ENCODE peak calls at places on chromosomes 3 and 15, in eight cellular contexts. F is transverse colon, W is GM12878, H is K562, T is uterus, V is HepG2, S is stomach, G is tibial nerve. E is an unnamed sample. For H3K4me1, the result is how much of the 10 kb centered on the place peaks cover.

GRCh38 chr3:1513662-1514061 is 420.8 kb downstream of the CNTN6 start:
- DNase-seq in W (no peak), G (no peak), T (no peak), F (no peak), V (no peak), H (no peak), S (no peak), E (no peak)

GRCh38 chr3:173876476-173876875 is 478.9 kb downstream of the NLGN1 start:
- DNase-seq in W (no peak), G (no peak), V (no peak), H (no peak), T (no peak), S (no peak), F (no peak), E (no peak)

GRCh38 chr3:3172627-3173026 is 6.9 kb downstream of the CRBN start:
- DNase-seq in W (no peak), H (no peak), G (no peak), F (no peak), S (no peak), T (no peak), V (no peak), E (no peak)

GRCh38 chr3:43181202-43181910 is 75.5 kb upstream of the POMGNT2 start:
- DNase-seq in G (no peak), F (peak), H (no peak), V (no peak), S (no peak), W (peak), T (no peak), E (no peak)

GRCh38 chr15:79031201-79031600 is 59.4 kb downstream of the RASGRF1 start:
- DNase-seq in V (no peak), H (no peak), W (no peak), S (no peak), T (no peak), G (no peak), F (no peak), E (no peak)

GRCh38 chr3:24318668-24319287 is 175.9 kb downstream of the THRB start:
- DNase-seq in G (no peak), V (peak), S (no peak), T (no peak), F (no peak), H (no peak), W (no peak), E (no peak)

GRCh38 chr3:132432639-132433038 is 15.3 kb downstream of the DNAJC13 start:
- DNase-seq in G (no peak), S (no peak), F (no peak), H (peak), W (no peak), V (no peak), T (no peak), E (no peak)

GRCh38 chr3:95905182-95905581 is 909.2 kb upstream of the EPHA6 start:
- DNase-seq in T (no peak), V (no peak), S (no peak), H (no peak), G (no peak), W (no peak), F (no peak), E (no peak)

GRCh38 chr3:168517514-168518071 is 421.9 kb upstream of the GOLIM4 start:
- DNase-seq in G (no peak), W (peak), V (peak), F (no peak), H (no peak), T (no peak), S (peak), E (no peak)

GRCh38 chr3:20450611-20451010 is 264.6 kb upstream of the SGO1 start:
- DNase-seq in G (no peak), F (no peak), W (no peak), V (no peak), S (no peak), H (no peak), T (no peak), E (no peak)

GRCh38 chr3:107679911-107680310 is 157.1 kb downstream of the BBX start:
- DNase-seq in F (no peak), H (no peak), G (no peak), W (no peak), T (no peak), V (no peak), S (no peak), E (no peak)

GRCh38 chr3:190321789-190322603 is at the start of gene CLDN1:
- DNase-seq in T (peak), F (peak), H (peak), V (peak), G (peak), W (no peak), S (peak), E (peak)

GRCh38 chr3:43155464-43156121 is 49.7 kb upstream of the POMGNT2 start:
- DNase-seq in S (peak), T (peak), H (peak), W (no peak), G (peak), V (peak), F (peak), E (peak)

GRCh38 chr15:40769310-40770146 is at the start of gene C15orf62:
- DNase-seq in T (peak), V (no peak), S (peak), H (no peak), W (peak), F (peak), G (no peak), E (no peak)

GRCh38 chr15:51864408-51865056 is 35.1 kb downstream of the TMOD3 start:
- DNase-seq in W (no peak), H (no peak), S (no peak), G (no peak), V (no peak), F (no peak), T (no peak), E (no peak)

GRCh38 chr3:16482194-16482769 is 31.2 kb downstream of the RFTN1 start:
- DNase-seq in G (no peak), F (no peak), S (no peak), T (no peak), V (no peak), W (no peak), H (no peak), E (no peak)

DNA sequence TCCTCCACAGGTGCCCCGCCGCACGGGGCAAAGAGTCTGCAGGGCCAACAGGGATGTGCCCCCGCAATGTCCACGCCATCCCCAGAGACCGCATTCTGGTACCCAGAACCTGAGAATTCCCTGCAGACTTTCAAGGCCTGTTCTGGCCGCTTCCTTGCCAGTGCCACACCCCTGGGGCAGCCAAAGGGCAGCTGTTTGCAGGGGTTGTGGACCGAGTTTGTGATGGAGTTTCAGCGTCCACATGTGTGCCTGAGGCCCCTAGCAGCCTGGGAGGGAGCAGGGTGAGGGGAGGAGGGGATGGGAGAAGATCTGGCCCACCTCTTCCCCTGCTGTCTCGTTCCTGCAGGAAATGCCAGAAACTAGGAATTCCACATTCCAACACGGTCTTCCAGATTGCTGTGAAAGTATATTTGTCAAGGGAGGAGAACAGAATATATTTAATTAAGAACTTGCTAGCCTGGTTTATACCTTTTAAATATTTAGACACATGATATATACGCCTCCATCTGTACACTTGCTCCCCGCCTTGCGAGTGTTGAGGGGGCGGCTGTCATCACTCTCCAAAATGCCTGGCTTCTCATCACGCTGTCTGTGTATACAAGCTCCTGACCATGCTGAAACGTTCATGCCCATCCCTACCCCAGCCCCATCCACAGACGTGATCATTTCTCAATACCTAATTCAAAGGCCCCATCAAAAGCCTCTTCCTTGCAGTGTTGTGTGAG is 31.1 kb upstream of the RASA2 start:
- DNase-seq in S (no peak), T (no peak), G (no peak), F (no peak), W (no peak), H (no peak), V (no peak), E (no peak)
- TF ChIP-seq POLR2A in S (no peak), T (no peak), G (no peak), F (no peak), W (no peak), H (no peak), V (no peak), E (no peak)

DNA sequence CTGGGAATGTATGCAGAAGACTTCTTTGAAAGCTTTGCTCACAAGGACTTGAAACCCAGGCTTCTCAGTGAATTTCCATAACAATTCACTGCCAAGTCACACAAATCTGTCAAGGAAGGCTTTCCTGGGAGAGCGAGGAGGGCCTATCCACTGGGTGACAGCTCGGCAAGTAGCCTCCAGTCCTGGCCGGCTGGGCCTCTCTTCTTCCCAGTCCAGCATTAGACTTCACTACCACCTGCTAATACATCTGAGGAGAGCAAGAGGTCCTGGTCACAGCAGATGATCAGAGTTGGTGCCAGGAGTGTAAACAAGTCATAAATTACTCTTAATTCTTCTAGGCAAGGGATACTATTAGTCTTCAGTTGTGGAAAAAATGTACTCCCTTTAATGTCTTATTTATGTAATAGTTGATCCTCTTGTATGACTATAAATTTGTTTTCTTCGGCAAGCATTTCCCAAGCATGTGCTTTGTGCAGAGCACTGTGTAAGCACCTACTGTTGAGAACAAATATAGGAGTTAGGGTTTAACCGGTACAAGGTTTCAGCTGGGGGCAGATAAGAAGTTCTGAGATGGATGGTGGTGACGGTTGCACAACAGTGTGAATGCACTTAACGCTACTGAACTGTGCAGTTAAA is 162.9 kb downstream of the VGLL4 start:
- DNase-seq in W (no peak), F (peak), S (peak), H (peak), G (no peak), T (peak), V (peak), E (no peak)
- H3K4me1 ChIP-seq in W (under half), F (under half), S (under half), H (under half), G (under half), T (under half), V (under half), E (under half)

GRCh38 chr15:67134577-67135492 is 69.4 kb downstream of the SMAD3 start:
- DNase-seq in T (no peak), F (no peak), H (no peak), S (no peak), G (no peak), V (no peak), W (no peak), E (no peak)
- TF ChIP-seq POLR2A in T (no peak), F (no peak), H (no peak), S (no peak), G (no peak), V (no peak), W (no peak), E (no peak)

GRCh38 chr3:4957978-4958377 is 21.3 kb upstream of the BHLHE40 start:
- DNase-seq in S (no peak), G (no peak), W (no peak), F (no peak), H (no peak), V (no peak), T (no peak), E (no peak)

GRCh38 chr3:4959180-4959579 is 20.1 kb upstream of the BHLHE40 start:
- DNase-seq in V (no peak), H (no peak), S (no peak), T (no peak), G (no peak), W (no peak), F (no peak), E (no peak)

GRCh38 chr3:4963669-4964589 is 15.3 kb upstream of the BHLHE40 start:
- DNase-seq in V (no peak), T (no peak), F (no peak), S (no peak), G (no peak), H (peak), W (no peak), E (no peak)
- H3K4me1 ChIP-seq in V (under half), T (under half), F (under half), S (under half), G (under half), H (under half), W (under half), E (under half)

GRCh38 chr3:9792405-9793160 is at the start of the genes ARPC4 and TADA3:
- DNase-seq in H (peak), V (peak), F (peak), T (peak), W (peak), G (peak), S (peak), E (peak)
- TF ChIP-seq POLR2A in H (peak), V (peak), F (peak), T (peak), W (peak), G (peak), S (no peak), E (peak)

DNA sequence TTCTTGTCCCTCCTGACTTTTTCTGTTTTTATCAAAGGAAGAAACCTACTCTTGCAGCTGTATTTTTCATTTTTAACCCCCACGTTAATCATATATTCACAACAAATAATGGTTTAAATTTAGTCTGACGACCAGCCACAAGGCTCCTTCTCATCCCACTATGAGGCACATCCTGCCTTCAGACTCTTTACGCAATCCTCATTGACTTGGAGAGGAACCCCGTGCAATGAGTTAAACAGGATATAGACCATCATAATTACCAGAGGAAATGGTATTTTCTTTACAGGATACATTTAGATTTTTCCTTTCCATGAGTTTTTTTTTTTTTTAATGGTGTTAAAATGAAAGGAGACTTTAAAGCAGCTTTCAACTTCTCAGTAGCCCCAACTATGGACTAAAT is 68.5 kb downstream of the WWTR1 start:
- DNase-seq in F (no peak), S (no peak), W (no peak), V (no peak), H (no peak), G (no peak), T (no peak), E (no peak)
- H3K4me1 ChIP-seq in F (under half), S (under half), W (under half), V (under half), H (under half), G (under half), T (under half), E (under half)

GRCh38 chr3:113436794-113437193 is 4.5 kb downstream of the CFAP44 start:
- DNase-seq in S (no peak), F (no peak), V (no peak), T (no peak), G (no peak), H (no peak), W (no peak), E (no peak)
- TF ChIP-seq POLR2A in S (no peak), F (no peak), V (no peak), T (no peak), G (no peak), H (no peak), W (no peak), E (no peak)

GRCh38 chr3:46930176-46930944 is 46.2 kb downstream of the CCDC12 start:
- DNase-seq in T (no peak), H (no peak), S (peak), W (no peak), G (no peak), F (no peak), V (no peak), E (no peak)

GRCh38 chr3:46927718-46928073 is 48.8 kb downstream of the CCDC12 start:
- DNase-seq in F (no peak), H (no peak), S (no peak), T (no peak), G (no peak), W (no peak), V (no peak), E (no peak)

GRCh38 chr3:46930945-46931403 is 45.6 kb downstream of the CCDC12 start:
- DNase-seq in V (no peak), H (no peak), W (no peak), F (no peak), G (no peak), T (no peak), S (peak), E (no peak)

GRCh38 chr3:46928297-46928696 is 48.2 kb downstream of the CCDC12 start:
- DNase-seq in V (no peak), S (no peak), H (no peak), W (peak), G (no peak), T (no peak), F (no peak), E (no peak)

DNA sequence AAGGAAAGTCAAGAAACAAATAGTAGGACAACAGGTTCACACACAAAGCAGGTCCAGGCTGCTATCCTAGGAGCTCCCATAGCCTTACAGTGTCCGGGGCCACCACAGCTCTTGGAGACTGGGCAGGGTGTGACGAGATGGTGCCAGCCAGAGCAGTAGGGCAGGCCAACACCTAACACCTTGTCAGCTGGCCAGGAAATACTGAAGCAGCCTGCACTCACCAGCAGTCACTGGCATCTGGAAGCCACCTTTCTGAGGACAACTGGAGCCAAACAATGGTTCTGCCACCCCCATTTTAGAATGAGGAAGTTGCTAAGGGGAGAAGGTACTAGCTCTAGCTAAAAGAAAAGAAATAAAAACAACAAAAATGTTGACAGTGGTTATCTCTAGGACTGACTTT is 47.2 kb downstream of the CCDC12 start:
- DNase-seq in T (no peak), S (peak), F (peak), V (no peak), W (no peak), H (no peak), G (no peak), E (peak)
- H3K4me1 ChIP-seq in T (under half), S (half or more), F (half or more), V (under half), W (half or more), H (under half), G (half or more), E (half or more)

E was measured in suprapubic skin.